ENCODE peak calls at places on chromosomes 16 and 17, in five cellular contexts. One of them, this sample, is unnamed.
A peak's percentile ranks its signal among the peaks of the same experiment; 100 is the strongest.

GRCh38 chr16:2447920-2448583 is 11.9 kb upstream of the TEDC2 start:
- DNase-seq in right lobe of liver: no peak
- DNase-seq in thyroid gland: no peak
- DNase-seq in transverse colon: no peak
- DNase-seq in A549: no peak
- DNase-seq in this sample: peak; percentile 81

GRCh38 chr17:34420254-34420766 is 57.3 kb upstream of the CCL1 start:
- DNase-seq in right lobe of liver: peak; percentile 62
- DNase-seq in thyroid gland: peak; percentile 45
- DNase-seq in transverse colon: peak; percentile 67
- DNase-seq in A549: peak; percentile 81
- DNase-seq in this sample: peak; percentile 89

GRCh38 chr17:19569785-19570496 is 36.3 kb downstream of the SLC47A1 start:
- DNase-seq in right lobe of liver: no peak
- DNase-seq in thyroid gland: peak; percentile 17
- DNase-seq in transverse colon: peak; percentile 52
- DNase-seq in A549: no peak
- DNase-seq in this sample: no peak

GRCh38 chr17:7380855-7381683 is at the start of gene TNK1:
- DNase-seq in right lobe of liver: peak; percentile 81
- DNase-seq in thyroid gland: peak; percentile 80
- DNase-seq in transverse colon: peak; percentile 87
- DNase-seq in A549: no peak
- DNase-seq in this sample: peak; percentile 48

GRCh38 chr16:79651363-79651762 is 50.8 kb upstream of the MAF start:
- DNase-seq in right lobe of liver: no peak
- DNase-seq in thyroid gland: peak; percentile 84
- DNase-seq in transverse colon: peak; percentile 27
- DNase-seq in A549: peak; percentile 25
- DNase-seq in this sample: peak; percentile 91

GRCh38 chr16:47519543-47519942 is 58.4 kb downstream of the PHKB start:
- DNase-seq in right lobe of liver: no peak
- DNase-seq in thyroid gland: no peak
- DNase-seq in transverse colon: no peak
- DNase-seq in A549: no peak
- DNase-seq in this sample: no peak

GRCh38 chr17:19626079-19626478 is 22.5 kb upstream of the ALDH3A2 start:
- DNase-seq in right lobe of liver: no peak
- DNase-seq in thyroid gland: no peak
- DNase-seq in transverse colon: no peak
- DNase-seq in A549: no peak
- DNase-seq in this sample: no peak

GRCh38 chr17:27396941-27397340 is 59.3 kb upstream of the KSR1 start:
- DNase-seq in right lobe of liver: no peak
- DNase-seq in thyroid gland: peak; percentile 45
- DNase-seq in transverse colon: no peak
- DNase-seq in A549: no peak
- DNase-seq in this sample: no peak

GRCh38 chr17:34321981-34322380 is 2.7 kb downstream of the CCL8 start:
- DNase-seq in right lobe of liver: no peak
- DNase-seq in thyroid gland: no peak
- DNase-seq in transverse colon: no peak
- DNase-seq in A549: no peak
- DNase-seq in this sample: no peak

GRCh38 chr17:61310611-61311010 is 89.0 kb upstream of the TBX2 start:
- DNase-seq in right lobe of liver: no peak
- DNase-seq in thyroid gland: no peak
- DNase-seq in transverse colon: no peak
- DNase-seq in A549: no peak
- DNase-seq in this sample: no peak

GRCh38 chr17:27882162-27882840 is 10.9 kb downstream of the LYRM9 start:
- DNase-seq in right lobe of liver: no peak
- DNase-seq in thyroid gland: no peak
- DNase-seq in transverse colon: no peak
- DNase-seq in A549: no peak
- DNase-seq in this sample: no peak

GRCh38 chr16:66900721-66901441 is 17.8 kb downstream of the CDH16 start:
- DNase-seq in right lobe of liver: no peak
- DNase-seq in thyroid gland: peak; percentile 79
- DNase-seq in transverse colon: peak; percentile 57
- DNase-seq in A549: no peak
- DNase-seq in this sample: no peak

GRCh38 chr17:60087882-60088669 is 9.4 kb upstream of the HEATR6 start:
- DNase-seq in right lobe of liver: no peak
- DNase-seq in thyroid gland: peak; percentile 74
- DNase-seq in transverse colon: peak; percentile 49
- DNase-seq in A549: peak; percentile 52
- DNase-seq in this sample: no peak

GRCh38 chr17:35775583-35775982 is 14.9 kb downstream of the C17orf50 start:
- DNase-seq in right lobe of liver: no peak
- DNase-seq in thyroid gland: no peak
- DNase-seq in transverse colon: no peak
- DNase-seq in A549: no peak
- DNase-seq in this sample: no peak

GRCh38 chr17:61240851-61241468 is 158.7 kb upstream of the TBX2 start:
- DNase-seq in right lobe of liver: no peak
- DNase-seq in thyroid gland: no peak
- DNase-seq in transverse colon: no peak
- DNase-seq in A549: no peak
- DNase-seq in this sample: no peak

GRCh38 chr17:17491031-17491471 is 5.1 kb downstream of the RASD1 start:
- DNase-seq in right lobe of liver: no peak
- DNase-seq in thyroid gland: no peak
- DNase-seq in transverse colon: no peak
- DNase-seq in A549: no peak
- DNase-seq in this sample: no peak

GRCh38 chr17:28339431-28339830 is 3.9 kb downstream of the TNFAIP1 start:
- DNase-seq in right lobe of liver: no peak
- DNase-seq in thyroid gland: no peak
- DNase-seq in transverse colon: no peak
- DNase-seq in A549: no peak
- DNase-seq in this sample: no peak

GRCh38 chr16:14334366-14335105 is 263.4 kb downstream of the MRTFB start:
- DNase-seq in right lobe of liver: no peak
- DNase-seq in thyroid gland: no peak
- DNase-seq in transverse colon: no peak
- DNase-seq in A549: no peak
- DNase-seq in this sample: no peak

GRCh38 chr16:77376358-77376757 is 58.5 kb downstream of the ADAMTS18 start:
- DNase-seq in right lobe of liver: no peak
- DNase-seq in thyroid gland: no peak
- DNase-seq in transverse colon: no peak
- DNase-seq in A549: no peak
- DNase-seq in this sample: no peak
- TF ChIP-seq CTCF in right lobe of liver: no peak
- TF ChIP-seq CTCF in thyroid gland: no peak
- TF ChIP-seq CTCF in transverse colon: no peak
- TF ChIP-seq CTCF in A549: peak; percentile 19
- TF ChIP-seq CTCF in this sample: no peak

GRCh38 chr17:5370411-5370810 is 49.1 kb downstream of the NUP88 start:
- DNase-seq in right lobe of liver: no peak
- DNase-seq in thyroid gland: no peak
- DNase-seq in transverse colon: no peak
- DNase-seq in A549: no peak
- DNase-seq in this sample: no peak
- H3K4me3 ChIP-seq in right lobe of liver: no peak overlapping the region
- H3K4me3 ChIP-seq in thyroid gland: no peak overlapping the region
- H3K4me3 ChIP-seq in transverse colon: no peak overlapping the region
- H3K4me3 ChIP-seq in A549: no peak overlapping the region
- H3K4me3 ChIP-seq in this sample: no peak overlapping the region

GRCh38 chr16:580946-581498 is 8.8 kb upstream of the RAB40C start:
- DNase-seq in right lobe of liver: no peak
- DNase-seq in thyroid gland: no peak
- DNase-seq in transverse colon: no peak
- DNase-seq in A549: no peak
- DNase-seq in this sample: no peak
- TF ChIP-seq POLR2A in right lobe of liver: no peak
- TF ChIP-seq POLR2A in thyroid gland: no peak
- TF ChIP-seq POLR2A in transverse colon: no peak
- TF ChIP-seq POLR2A in A549: no peak
- TF ChIP-seq POLR2A in this sample: no peak

DNA sequence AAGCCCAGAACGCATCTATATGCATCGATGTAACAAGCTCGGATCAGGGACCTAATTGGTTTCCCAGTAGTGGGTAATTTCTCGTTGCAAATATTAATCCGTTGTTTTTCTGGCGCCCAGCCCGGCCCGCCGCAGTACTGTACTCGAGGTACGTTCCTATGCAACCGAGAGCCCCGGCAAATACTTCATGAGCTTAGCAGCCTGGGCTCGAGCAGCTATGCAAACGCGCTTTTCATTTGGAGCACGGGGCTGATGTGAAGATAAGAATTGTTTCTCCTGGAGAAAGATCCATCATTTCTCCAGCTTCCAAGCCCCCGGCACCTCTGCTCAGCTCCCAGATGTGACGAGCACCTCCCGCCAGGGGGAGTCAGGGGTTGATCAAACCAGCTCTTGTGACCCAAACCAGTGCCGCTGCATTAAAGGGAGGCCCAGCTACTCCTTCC is 229.8 kb downstream of the KATNIP start:
- DNase-seq in right lobe of liver: no peak
- DNase-seq in thyroid gland: peak; percentile 58
- DNase-seq in transverse colon: no peak
- DNase-seq in A549: peak; percentile 47
- DNase-seq in this sample: no peak
- TF ChIP-seq CTCF in right lobe of liver: no peak
- TF ChIP-seq CTCF in thyroid gland: no peak
- TF ChIP-seq CTCF in transverse colon: no peak
- TF ChIP-seq CTCF in A549: no peak
- TF ChIP-seq CTCF in this sample: no peak

DNA sequence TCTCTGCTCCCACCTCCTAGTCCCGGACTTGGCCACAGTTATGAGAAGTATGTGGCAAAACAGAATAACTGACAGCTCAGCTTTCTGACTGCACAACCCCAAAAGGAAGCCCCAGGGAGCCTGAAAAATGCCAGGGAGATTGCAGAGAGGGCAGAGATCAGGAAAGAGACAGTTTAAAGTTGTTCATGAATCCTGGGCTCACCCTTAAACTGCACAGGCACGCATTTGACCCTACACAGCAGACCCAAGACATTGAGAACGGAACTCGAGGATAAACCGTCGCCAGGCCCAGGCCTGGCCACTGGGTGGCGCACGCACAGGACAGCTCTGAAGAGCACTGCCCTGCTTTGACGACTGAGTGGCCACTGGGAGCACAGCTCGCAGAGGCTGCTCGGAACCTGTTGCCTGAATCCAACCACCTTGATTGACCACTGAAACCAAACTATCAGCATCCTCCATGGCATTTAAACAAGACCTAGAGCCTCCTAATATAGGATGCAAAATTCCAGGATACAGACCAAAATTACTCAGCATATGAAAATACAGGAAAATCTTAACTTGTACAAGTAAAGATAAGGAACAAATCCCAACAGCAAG is 114.0 kb downstream of the C16orf95 start:
- DNase-seq in right lobe of liver: no peak
- DNase-seq in thyroid gland: peak; percentile 10
- DNase-seq in transverse colon: peak; percentile 68
- DNase-seq in A549: peak; percentile 91
- DNase-seq in this sample: no peak
- H3K4me3 ChIP-seq in right lobe of liver: no peak overlapping the region
- H3K4me3 ChIP-seq in thyroid gland: no peak overlapping the region
- H3K4me3 ChIP-seq in transverse colon: no peak overlapping the region
- H3K4me3 ChIP-seq in A549: no peak overlapping the region
- H3K4me3 ChIP-seq in this sample: no peak overlapping the region